ENCODE peak calls at places on chromosomes 5 and 9, in five cellular contexts. V is GM23338, C is GM10248, B is amniotic stem cell, G is anterior cingulate cortex. L is an unnamed sample.

GRCh38 chr5:122151640-122152039 is 22.3 kb downstream of the ZNF474 start:
- DNase-seq in B (peak; percentile 34), G (no peak), V (no peak), C (no peak), L (no peak)

GRCh38 chr5:55623789-55624188 is 88.3 kb downstream of the SLC38A9 start:
- DNase-seq in B (no peak), G (no peak), C (no peak), V (no peak), L (no peak)

GRCh38 chr5:144092510-144092909 is 77.9 kb downstream of the YIPF5 start:
- DNase-seq in G (no peak), V (no peak), B (no peak), C (no peak), L (no peak)

GRCh38 chr5:159099049-159099760 is 511 bp downstream of the EBF1 start:
- DNase-seq in B (peak; percentile 22), C (no peak), V (peak; percentile 61), G (no peak), L (peak; percentile 77)

GRCh38 chr5:13976223-13976622 is 31.7 kb upstream of the DNAH5 start:
- DNase-seq in G (no peak), B (no peak), V (no peak), C (no peak), L (no peak)

GRCh38 chr5:95262933-95263660 is 21.8 kb downstream of the MCTP1 start:
- DNase-seq in C (no peak), B (no peak), V (no peak), G (no peak), L (no peak)

GRCh38 chr9:14212116-14212515 is 101.8 kb downstream of the NFIB start:
- DNase-seq in C (no peak), G (no peak), B (no peak), V (no peak), L (no peak)

GRCh38 chr9:131443648-131444047 is 49.8 kb downstream of the PRRC2B start:
- DNase-seq in G (no peak), V (no peak), B (no peak), C (no peak), L (no peak)

GRCh38 chr5:88130189-88130815 is 138.3 kb downstream of the TMEM161B start:
- DNase-seq in C (no peak), B (no peak), G (no peak), V (no peak), L (no peak)

GRCh38 chr5:33726422-33727165 is 165.2 kb downstream of the ADAMTS12 start:
- DNase-seq in B (no peak), V (no peak), C (no peak), G (no peak), L (no peak)

GRCh38 chr5:122770479-122770878 is 4.4 kb upstream of the SNX2 start:
- DNase-seq in C (no peak), G (no peak), V (no peak), B (no peak), L (no peak)

GRCh38 chr5:171201285-171201684 is 107.8 kb upstream of the TLX3 start:
- DNase-seq in B (no peak), G (no peak), V (peak; percentile 12), C (no peak), L (no peak)

GRCh38 chr5:131536211-131536826 is 98.7 kb downstream of the RAPGEF6 start:
- DNase-seq in G (no peak), C (peak; percentile 70), V (no peak), B (no peak), L (no peak)

L was measured in endodermal cell.